ENCODE peak calls at places on chromosomes 3 and 15, in seven cellular contexts. One of them, this sample, is unnamed. For H3K4me1, the result is how much of the 10 kb centered on the place peaks cover.

GRCh38 chr3:128345195-128345594 is 121.5 kb downstream of the DNAJB8 start:
- DNase-seq in breast epithelium: no peak
- DNase-seq in K562: peak
- DNase-seq in esophagus squamous epithelium: no peak
- DNase-seq in body of pancreas: no peak
- DNase-seq in tibial artery: no peak
- DNase-seq in MM.1S: no peak
- DNase-seq in this sample: no peak

GRCh38 chr3:99753268-99753975 is 64.2 kb upstream of the CMSS1 start:
- DNase-seq in breast epithelium: no peak
- DNase-seq in K562: peak
- DNase-seq in esophagus squamous epithelium: no peak
- DNase-seq in body of pancreas: peak
- DNase-seq in tibial artery: no peak
- DNase-seq in MM.1S: peak
- DNase-seq in this sample: no peak

GRCh38 chr15:60673918-60674558 is 195.1 kb upstream of the ICE2 start:
- DNase-seq in breast epithelium: no peak
- DNase-seq in K562: no peak
- DNase-seq in esophagus squamous epithelium: no peak
- DNase-seq in body of pancreas: peak
- DNase-seq in tibial artery: peak
- DNase-seq in MM.1S: no peak
- DNase-seq in this sample: peak

GRCh38 chr3:70832035-70832795 is 519.8 kb upstream of the MDFIC2 start:
- DNase-seq in breast epithelium: no peak
- DNase-seq in K562: no peak
- DNase-seq in esophagus squamous epithelium: no peak
- DNase-seq in body of pancreas: peak
- DNase-seq in tibial artery: no peak
- DNase-seq in MM.1S: no peak
- DNase-seq in this sample: peak

GRCh38 chr15:91258436-91258779 is 158.4 kb downstream of the SV2B start:
- DNase-seq in breast epithelium: no peak
- DNase-seq in K562: no peak
- DNase-seq in esophagus squamous epithelium: no peak
- DNase-seq in body of pancreas: no peak
- DNase-seq in tibial artery: no peak
- DNase-seq in MM.1S: no peak
- DNase-seq in this sample: no peak

GRCh38 chr3:117184574-117184973 is 475.0 kb downstream of the TUSC7 start:
- DNase-seq in breast epithelium: no peak
- DNase-seq in K562: no peak
- DNase-seq in esophagus squamous epithelium: no peak
- DNase-seq in body of pancreas: no peak
- DNase-seq in tibial artery: no peak
- DNase-seq in MM.1S: no peak
- DNase-seq in this sample: no peak

GRCh38 chr15:49610166-49610918 is 10.3 kb downstream of the FAM227B start:
- DNase-seq in breast epithelium: no peak
- DNase-seq in K562: no peak
- DNase-seq in esophagus squamous epithelium: no peak
- DNase-seq in body of pancreas: no peak
- DNase-seq in tibial artery: no peak
- DNase-seq in MM.1S: no peak
- DNase-seq in this sample: no peak

GRCh38 chr3:184726497-184726896 is 14.6 kb upstream of the MAGEF1 start:
- DNase-seq in breast epithelium: no peak
- DNase-seq in K562: no peak
- DNase-seq in esophagus squamous epithelium: no peak
- DNase-seq in body of pancreas: no peak
- DNase-seq in tibial artery: no peak
- DNase-seq in MM.1S: no peak
- DNase-seq in this sample: no peak

GRCh38 chr3:197482001-197482400 is 73.8 kb downstream of the BDH1 start:
- DNase-seq in breast epithelium: no peak
- DNase-seq in K562: no peak
- DNase-seq in esophagus squamous epithelium: no peak
- DNase-seq in body of pancreas: no peak
- DNase-seq in tibial artery: no peak
- DNase-seq in MM.1S: no peak
- DNase-seq in this sample: no peak

GRCh38 chr15:92385096-92385495 is 8.6 kb upstream of the ST8SIA2 start:
- DNase-seq in breast epithelium: no peak
- DNase-seq in K562: no peak
- DNase-seq in esophagus squamous epithelium: no peak
- DNase-seq in body of pancreas: no peak
- DNase-seq in tibial artery: no peak
- DNase-seq in MM.1S: no peak
- DNase-seq in this sample: no peak

GRCh38 chr15:71588746-71589145 is 221.6 kb upstream of the NR2E3 start:
- DNase-seq in breast epithelium: no peak
- DNase-seq in K562: no peak
- DNase-seq in esophagus squamous epithelium: no peak
- DNase-seq in body of pancreas: no peak
- DNase-seq in tibial artery: no peak
- DNase-seq in MM.1S: no peak
- DNase-seq in this sample: no peak

GRCh38 chr3:112117826-112118571 is 15.0 kb downstream of the GCSAM start:
- DNase-seq in breast epithelium: no peak
- DNase-seq in K562: no peak
- DNase-seq in esophagus squamous epithelium: no peak
- DNase-seq in body of pancreas: peak
- DNase-seq in tibial artery: no peak
- DNase-seq in MM.1S: no peak
- DNase-seq in this sample: no peak

GRCh38 chr15:77075528-77075927 is 4.6 kb upstream of the TSPAN3 start:
- DNase-seq in breast epithelium: no peak
- DNase-seq in K562: no peak
- DNase-seq in esophagus squamous epithelium: no peak
- DNase-seq in body of pancreas: peak
- DNase-seq in tibial artery: no peak
- DNase-seq in MM.1S: no peak
- DNase-seq in this sample: no peak

GRCh38 chr3:18062289-18063025 is 320.0 kb upstream of the TBC1D5 start:
- DNase-seq in breast epithelium: no peak
- DNase-seq in K562: no peak
- DNase-seq in esophagus squamous epithelium: no peak
- DNase-seq in body of pancreas: no peak
- DNase-seq in tibial artery: no peak
- DNase-seq in MM.1S: no peak
- DNase-seq in this sample: no peak

GRCh38 chr15:41891946-41892345 is 1.9 kb downstream of the SPTBN5 start:
- DNase-seq in breast epithelium: no peak
- DNase-seq in K562: no peak
- DNase-seq in esophagus squamous epithelium: no peak
- DNase-seq in body of pancreas: peak
- DNase-seq in tibial artery: no peak
- DNase-seq in MM.1S: no peak
- DNase-seq in this sample: no peak

GRCh38 chr3:55630280-55630920 is 143.3 kb upstream of the WNT5A start:
- DNase-seq in breast epithelium: no peak
- DNase-seq in K562: no peak
- DNase-seq in esophagus squamous epithelium: no peak
- DNase-seq in body of pancreas: no peak
- DNase-seq in tibial artery: no peak
- DNase-seq in MM.1S: no peak
- DNase-seq in this sample: no peak

GRCh38 chr3:188153949-188154757 is at the start of gene LPP:
- DNase-seq in breast epithelium: peak
- DNase-seq in K562: no peak
- DNase-seq in esophagus squamous epithelium: peak
- DNase-seq in body of pancreas: peak
- DNase-seq in tibial artery: peak
- DNase-seq in MM.1S: peak
- DNase-seq in this sample: peak

GRCh38 chr15:89486726-89487050 is 9.7 kb downstream of the RHCG start:
- DNase-seq in breast epithelium: no peak
- DNase-seq in K562: peak
- DNase-seq in esophagus squamous epithelium: peak
- DNase-seq in body of pancreas: no peak
- DNase-seq in tibial artery: peak
- DNase-seq in MM.1S: peak
- DNase-seq in this sample: no peak

DNA sequence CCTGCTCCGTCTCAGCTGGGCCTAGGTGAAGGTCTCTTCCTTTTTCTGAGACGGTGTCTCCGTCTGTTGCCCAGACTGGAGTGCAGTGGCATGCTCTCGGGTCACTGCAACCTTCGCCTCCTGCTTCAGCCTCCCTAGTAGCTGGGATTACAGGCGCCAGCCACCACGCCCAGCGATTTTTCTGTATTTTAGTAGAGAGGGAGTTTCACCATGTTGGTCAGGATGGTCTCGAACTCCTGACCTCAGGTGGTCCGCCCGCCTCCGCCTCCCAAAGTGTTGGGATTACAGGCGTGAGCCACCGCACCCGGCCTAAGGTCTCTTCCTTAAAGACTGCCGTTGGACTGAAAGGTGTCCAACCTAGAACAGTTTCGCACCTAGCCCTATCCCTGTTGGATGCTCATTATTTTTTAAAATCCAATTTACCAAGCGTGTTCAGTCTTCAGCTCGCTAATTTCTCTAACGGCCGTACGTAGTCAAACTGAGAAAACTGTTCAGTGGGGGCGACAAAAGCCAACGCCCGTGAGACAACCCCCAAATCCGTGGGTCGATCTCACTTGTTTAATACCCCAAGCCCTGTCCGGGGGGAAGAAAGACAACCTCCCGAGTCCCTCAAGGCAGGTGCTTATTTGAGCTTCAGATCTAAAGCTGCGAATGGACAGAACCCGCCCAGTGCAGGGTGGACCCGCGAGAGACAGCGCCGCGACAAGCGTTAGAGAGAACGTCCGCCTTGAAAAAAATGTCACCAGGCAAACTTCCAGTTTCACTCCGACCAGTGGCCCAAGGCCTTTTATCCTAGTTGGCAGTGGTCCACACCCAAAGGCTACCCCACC is 986 bp upstream of the OXSR1 start:
- DNase-seq in breast epithelium: no peak
- DNase-seq in K562: no peak
- DNase-seq in esophagus squamous epithelium: no peak
- DNase-seq in body of pancreas: no peak
- DNase-seq in tibial artery: no peak
- DNase-seq in MM.1S: no peak
- DNase-seq in this sample: no peak
- H3K27ac ChIP-seq in breast epithelium: peak
- H3K27ac ChIP-seq in K562: peak
- H3K27ac ChIP-seq in esophagus squamous epithelium: peak
- H3K27ac ChIP-seq in body of pancreas: peak
- H3K27ac ChIP-seq in tibial artery: peak
- H3K27ac ChIP-seq in MM.1S: peak
- H3K27ac ChIP-seq in this sample: peak

DNA sequence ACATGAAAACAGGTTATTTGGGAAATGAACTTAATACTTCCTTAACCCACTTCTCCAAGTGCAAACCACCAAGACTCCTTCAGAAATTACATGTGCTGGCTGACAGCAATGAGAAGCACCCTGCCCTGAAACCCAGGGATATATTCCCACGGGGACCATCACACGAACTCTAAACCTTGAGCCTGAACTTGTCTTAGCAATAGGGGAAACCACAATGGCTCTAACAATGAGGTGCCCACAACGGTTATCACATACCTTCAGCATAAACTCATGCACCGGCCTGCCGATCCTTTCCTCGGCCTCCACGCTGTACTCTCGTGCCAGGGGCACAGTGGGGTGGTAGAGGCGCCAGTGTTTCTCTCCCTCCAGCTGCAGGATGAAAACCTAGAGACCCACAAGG is 13.4 kb downstream of the RIOX2 start:
- DNase-seq in breast epithelium: no peak
- DNase-seq in K562: no peak
- DNase-seq in esophagus squamous epithelium: no peak
- DNase-seq in body of pancreas: no peak
- DNase-seq in tibial artery: no peak
- DNase-seq in MM.1S: no peak
- DNase-seq in this sample: no peak
- H3K4me3 ChIP-seq in breast epithelium: no peak
- H3K4me3 ChIP-seq in K562: no peak
- H3K4me3 ChIP-seq in esophagus squamous epithelium: no peak
- H3K4me3 ChIP-seq in body of pancreas: no peak
- H3K4me3 ChIP-seq in tibial artery: no peak
- H3K4me3 ChIP-seq in MM.1S: no peak
- H3K4me3 ChIP-seq in this sample: no peak

DNA sequence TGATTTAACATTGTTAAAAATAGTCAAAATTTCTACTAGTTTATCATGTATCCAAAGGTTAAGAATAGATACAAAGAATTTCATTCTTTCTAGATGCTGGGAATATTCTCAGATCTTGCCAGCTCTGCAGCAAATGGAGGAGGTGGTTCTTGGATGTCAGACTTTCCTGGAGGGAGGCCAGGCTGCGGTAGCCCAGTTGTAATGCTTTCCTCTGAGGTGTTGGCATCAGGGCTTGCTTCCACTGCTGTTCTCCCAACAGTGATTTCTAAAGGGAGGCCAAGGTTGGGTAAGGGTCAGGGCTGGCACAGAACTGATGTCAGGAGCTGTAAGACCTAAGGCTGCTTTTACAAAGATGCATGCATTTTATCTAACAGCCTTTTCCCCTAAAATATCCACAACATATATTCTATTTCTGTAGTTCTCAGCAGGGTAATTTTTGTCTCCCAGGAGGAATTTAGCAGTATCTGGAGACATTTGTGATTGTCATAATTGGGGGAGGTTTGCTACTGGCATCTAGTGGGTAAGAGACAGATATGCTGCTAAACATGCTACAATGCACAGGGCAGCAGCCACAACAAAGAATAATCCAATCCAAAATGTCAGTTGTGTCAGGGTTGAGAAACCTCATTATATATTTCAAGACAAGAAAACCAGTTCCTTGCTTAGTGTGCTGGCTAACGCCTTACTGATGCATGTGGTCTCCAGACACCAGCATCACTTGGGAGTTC is 42.0 kb upstream of the SPTSSB start:
- DNase-seq in breast epithelium: peak
- DNase-seq in K562: no peak
- DNase-seq in esophagus squamous epithelium: no peak
- DNase-seq in body of pancreas: peak
- DNase-seq in tibial artery: no peak
- DNase-seq in MM.1S: peak
- DNase-seq in this sample: peak
- H3K4me1 ChIP-seq in breast epithelium: under half
- H3K4me1 ChIP-seq in K562: under half
- H3K4me1 ChIP-seq in esophagus squamous epithelium: half or more
- H3K4me1 ChIP-seq in body of pancreas: under half
- H3K4me1 ChIP-seq in tibial artery: under half
- H3K4me1 ChIP-seq in MM.1S: under half
- H3K4me1 ChIP-seq in this sample: under half

DNA sequence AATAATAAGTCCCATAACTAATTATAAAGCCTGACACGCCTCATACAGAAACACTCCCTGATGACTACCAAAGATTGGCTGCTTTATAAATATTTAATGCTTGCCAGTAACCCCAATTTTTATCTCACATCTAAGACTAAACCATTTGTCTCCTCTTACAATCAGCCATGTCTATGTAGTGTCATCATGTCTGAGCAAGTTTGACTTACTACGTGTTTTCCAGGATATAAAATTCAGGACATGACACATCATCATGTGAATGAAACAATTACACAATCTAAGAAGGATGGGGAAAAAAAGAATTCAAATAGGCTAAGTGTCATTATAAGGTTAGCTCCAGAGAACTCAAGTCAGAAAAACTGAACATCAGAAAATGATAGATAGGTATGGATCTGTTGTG is 208.7 kb downstream of the MECOM start:
- DNase-seq in breast epithelium: no peak
- DNase-seq in K562: no peak
- DNase-seq in esophagus squamous epithelium: no peak
- DNase-seq in body of pancreas: no peak
- DNase-seq in tibial artery: no peak
- DNase-seq in MM.1S: no peak
- DNase-seq in this sample: no peak
- H3K27ac ChIP-seq in breast epithelium: no peak
- H3K27ac ChIP-seq in K562: no peak
- H3K27ac ChIP-seq in esophagus squamous epithelium: peak
- H3K27ac ChIP-seq in body of pancreas: no peak
- H3K27ac ChIP-seq in tibial artery: no peak
- H3K27ac ChIP-seq in MM.1S: no peak
- H3K27ac ChIP-seq in this sample: no peak

This sample was measured in thoracic aorta.